ENCODE peak calls at places on chromosomes 2 and 18, in six cellular contexts. H is psoas muscle; Q is uterus; K is MM.1S; T is left ventricle myocardium inferior; R is CD4-positive, CD25-positive, alpha-beta regulatory T cell. M is an unnamed sample.

GRCh38 chr2:73257425-73258125 is 23.5 kb downstream of the CCT7 start:
- DNase-seq in Q (no peak), T (no peak), R (no peak), H (no peak), K (no peak), M (no peak)

GRCh38 chr18:25097119-25098114 is 254.5 kb downstream of the ZNF521 start:
- DNase-seq in H (no peak), T (no peak), K (no peak), R (no peak), Q (no peak), M (no peak)

GRCh38 chr18:33231474-33232317 is 208.8 kb downstream of the CCDC178 start:
- DNase-seq in R (peak; percentile 6), Q (peak; percentile 25), H (peak; percentile 20), K (peak; percentile 77), T (peak; percentile 19), M (no peak)

GRCh38 chr2:27227501-27227900 is 10.3 kb downstream of the CAD start:
- DNase-seq in H (no peak), R (no peak), Q (no peak), T (no peak), K (no peak), M (no peak)

GRCh38 chr2:195658541-195658890 is 1.5 kb downstream of the SLC39A10 start:
- DNase-seq in T (no peak), K (no peak), R (peak; percentile 52), H (no peak), Q (peak; percentile 18), M (peak; percentile 6)

GRCh38 chr18:62728254-62728653 is 12.9 kb downstream of the PHLPP1 start:
- DNase-seq in H (no peak), R (no peak), T (no peak), Q (no peak), K (no peak), M (no peak)

GRCh38 chr2:190943706-190944105 is 63.1 kb downstream of the GLS start:
- DNase-seq in H (no peak), Q (no peak), K (no peak), T (no peak), R (no peak), M (no peak)

GRCh38 chr2:174492963-174493431 is 6.2 kb upstream of the GPR155 start:
- DNase-seq in H (no peak), R (peak; percentile 87), Q (no peak), K (peak; percentile 95), T (no peak), M (peak; percentile 35)

GRCh38 chr2:55425449-55425848 is 5.8 kb upstream of the CCDC88A start:
- DNase-seq in K (no peak), Q (no peak), H (no peak), T (no peak), R (no peak), M (no peak)

GRCh38 chr18:8800445-8800844 is 95.1 kb downstream of the MTCL1 start:
- DNase-seq in R (no peak), T (no peak), Q (no peak), K (no peak), H (no peak), M (no peak)

GRCh38 chr18:8799593-8799992 is 94.2 kb downstream of the MTCL1 start:
- DNase-seq in Q (no peak), T (no peak), K (no peak), H (no peak), R (no peak), M (no peak)

GRCh38 chr18:8797206-8797605 is 91.8 kb downstream of the MTCL1 start:
- DNase-seq in Q (no peak), R (no peak), K (no peak), T (no peak), H (no peak), M (no peak)

GRCh38 chr18:8800041-8800441 is 94.7 kb downstream of the MTCL1 start:
- DNase-seq in H (peak; percentile 57), K (no peak), R (no peak), Q (no peak), T (no peak), M (no peak)

DNA sequence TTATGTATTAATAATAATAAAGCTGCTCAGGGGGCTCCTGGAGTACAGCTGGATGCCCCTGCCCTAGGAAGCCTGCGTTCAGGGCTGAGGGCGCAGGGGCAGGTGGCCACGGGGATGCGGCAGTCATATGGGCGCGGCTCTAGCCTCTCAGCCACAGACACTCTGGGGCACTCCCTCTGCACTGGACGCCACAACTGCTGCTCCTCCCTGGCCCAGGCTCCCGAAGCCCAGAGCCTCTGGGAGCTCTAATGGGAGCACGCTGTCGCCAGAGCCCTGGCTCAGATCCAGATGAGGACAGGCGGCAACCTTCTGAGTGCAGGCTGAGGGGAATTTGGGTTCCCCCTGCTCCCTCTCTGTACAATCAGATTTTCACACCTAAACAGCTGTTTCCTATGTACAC is 93.6 kb downstream of the MTCL1 start:
- DNase-seq in K (no peak), Q (no peak), H (peak; percentile 35), R (no peak), T (no peak), M (no peak)
- H3K4me1 ChIP-seq in K (no peaks in the 10 kb centered on the region), Q (no peaks in the 10 kb centered on the region), H (peaks cover 15% of the 10 kb centered on the region), R (no peaks in the 10 kb centered on the region), T (no peaks in the 10 kb centered on the region), M (no peaks in the 10 kb centered on the region)

GRCh38 chr2:42566837-42567251 is 1.6 kb upstream of the MTA3 start:
- DNase-seq in T (no peak), R (no peak), Q (no peak), K (peak; percentile 11), H (no peak), M (no peak)

GRCh38 chr2:42567806-42568429 is 514 bp upstream of the MTA3 start:
- DNase-seq in Q (peak; percentile 37), R (no peak), T (no peak), H (peak; percentile 17), K (no peak), M (no peak)

GRCh38 chr2:42567389-42567788 is 1.0 kb upstream of the MTA3 start:
- DNase-seq in H (no peak), T (no peak), R (no peak), Q (no peak), K (no peak), M (no peak)

GRCh38 chr2:42568431-42569115 is at the start of gene MTA3:
- DNase-seq in T (peak; percentile 74), H (peak; percentile 71), R (peak; percentile 62), Q (peak; percentile 44), K (peak; percentile 29), M (peak; percentile 5)

GRCh38 chr2:42566006-42566405 is 2.4 kb upstream of the MTA3 start:
- DNase-seq in Q (no peak), R (no peak), H (no peak), T (no peak), K (no peak), M (no peak)
- H3K4me1 ChIP-seq in Q (no peaks in the 10 kb centered on the region), R (peaks cover 10% of the 10 kb centered on the region), H (peaks cover 16% of the 10 kb centered on the region), T (peaks cover 29% of the 10 kb centered on the region), K (peaks cover 11% of the 10 kb centered on the region), M (peaks cover 6% of the 10 kb centered on the region)

DNA sequence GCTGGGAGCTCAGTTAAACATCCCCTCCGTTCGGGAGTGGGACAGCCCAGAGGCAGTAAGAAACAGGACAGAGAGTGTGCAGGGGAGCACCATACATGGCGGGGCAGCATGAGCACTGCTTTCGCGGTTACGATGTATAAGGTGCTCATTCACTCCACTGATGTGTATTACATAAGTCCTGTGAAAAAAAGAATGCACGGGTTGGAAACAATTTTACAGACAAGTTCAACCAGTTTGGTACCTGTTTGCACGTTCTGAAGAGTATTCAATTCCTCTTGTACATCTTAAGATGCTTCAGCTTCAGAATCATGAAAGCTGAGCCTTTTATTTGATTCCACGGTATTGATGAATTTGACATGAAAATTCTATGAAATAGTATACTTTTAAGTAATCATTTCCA is 97.8 kb upstream of the NETO1 start:
- DNase-seq in R (no peak), H (no peak), K (no peak), Q (no peak), T (no peak), M (no peak)
- H3K4me1 ChIP-seq in R (no peaks in the 10 kb centered on the region), H (no peaks in the 10 kb centered on the region), K (no peaks in the 10 kb centered on the region), Q (no peaks in the 10 kb centered on the region), T (no peaks in the 10 kb centered on the region), M (no peaks in the 10 kb centered on the region)

DNA sequence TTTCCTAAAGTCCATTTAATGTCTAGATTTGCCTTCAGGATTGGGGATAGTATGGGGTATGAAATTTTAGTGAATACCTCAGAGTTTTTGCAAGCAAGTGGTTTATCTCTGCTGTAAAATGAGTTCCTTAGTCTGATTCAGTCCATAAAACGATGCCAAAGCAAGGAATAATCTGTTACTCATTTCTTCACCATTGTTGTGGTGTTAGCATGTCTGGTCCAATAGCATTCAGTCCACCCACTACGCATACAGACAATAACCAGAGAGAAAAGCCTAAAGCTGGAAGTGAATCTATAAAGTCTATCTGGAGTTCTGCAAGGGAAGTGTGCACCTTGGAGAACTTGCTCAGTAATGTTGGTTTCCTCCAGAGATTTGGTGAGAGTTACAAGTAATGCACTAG is 12.9 kb upstream of the DPP4 start:
- DNase-seq in R (no peak), K (no peak), H (no peak), T (no peak), Q (no peak), M (no peak)
- H3K4me1 ChIP-seq in R (no peaks in the 10 kb centered on the region), K (no peaks in the 10 kb centered on the region), H (no peaks in the 10 kb centered on the region), T (peaks cover 14% of the 10 kb centered on the region), Q (no peaks in the 10 kb centered on the region), M (no peaks in the 10 kb centered on the region)

GRCh38 chr2:69253033-69253535 is 133.9 kb downstream of the GFPT1 start:
- DNase-seq in H (no peak), K (no peak), R (no peak), Q (no peak), T (no peak), M (no peak)
- H3K4me1 ChIP-seq in H (peaks cover 6% of the 10 kb centered on the region), K (no peaks in the 10 kb centered on the region), R (no peaks in the 10 kb centered on the region), Q (no peaks in the 10 kb centered on the region), T (peaks cover 18% of the 10 kb centered on the region), M (no peaks in the 10 kb centered on the region)

GRCh38 chr2:227510620-227510958 is 38.6 kb downstream of the AGFG1 start:
- DNase-seq in K (no peak), R (no peak), H (no peak), T (no peak), Q (no peak), M (no peak)
- H3K4me1 ChIP-seq in K (no peaks in the 10 kb centered on the region), R (peaks cover 30% of the 10 kb centered on the region), H (peaks cover 70% of the 10 kb centered on the region), T (peaks cover 98% of the 10 kb centered on the region), Q (no peaks in the 10 kb centered on the region), M (peaks cover 10% of the 10 kb centered on the region)

DNA sequence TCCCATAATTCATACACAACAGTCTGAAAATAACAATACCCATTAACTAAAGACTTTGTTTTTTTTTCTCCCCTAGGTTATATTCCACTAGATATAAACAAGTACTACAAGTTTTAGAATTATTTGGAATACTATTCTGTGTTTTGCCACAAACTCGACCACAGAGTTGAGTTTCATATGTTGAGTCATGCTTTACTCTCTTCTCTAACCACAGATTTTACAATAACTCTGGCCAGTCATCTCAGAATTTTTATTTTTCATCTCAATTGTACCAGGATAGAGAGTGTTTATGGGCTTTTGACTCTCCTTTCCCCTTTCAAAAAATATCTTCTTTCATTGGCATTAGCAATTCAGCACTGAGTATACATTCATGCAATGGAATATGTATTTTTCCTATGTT is 348.7 kb upstream of the GALNT5 start:
- DNase-seq in H (no peak), R (no peak), Q (no peak), K (peak; percentile 60), T (no peak), M (no peak)
- H3K4me1 ChIP-seq in H (no peaks in the 10 kb centered on the region), R (no peaks in the 10 kb centered on the region), Q (no peaks in the 10 kb centered on the region), K (peaks cover 11% of the 10 kb centered on the region), T (no peaks in the 10 kb centered on the region), M (no peaks in the 10 kb centered on the region)